ENCODE peak calls at places on chromosomes 6 and 20, in four cellular contexts. I is retinal pigment epithelial cell, N is lower lobe of right lung, P is choroid plexus epithelial cell. F is an unnamed sample.

GRCh38 chr20:57390604-57391438 is at the start of gene RBM38:
- DNase-seq in I (no peak), N (peak), P (peak), F (no peak)

GRCh38 chr20:33443512-33444239 is at the start of gene SNTA1:
- DNase-seq in I (peak), N (peak), P (peak), F (no peak)

GRCh38 chr20:5100684-5101347 is 18.9 kb downstream of the PCNA start:
- DNase-seq in I (no peak), N (peak), P (peak), F (no peak)

GRCh38 chr20:54650201-54650722 is 174.9 kb downstream of the DOK5 start:
- DNase-seq in I (no peak), N (no peak), P (peak), F (no peak)

GRCh38 chr6:46734867-46735719 is at the start of gene PLA2G7:
- DNase-seq in I (no peak), N (peak), P (no peak), F (no peak)

GRCh38 chr6:41958022-41958856 is 16.6 kb upstream of the CCND3 start:
- DNase-seq in I (no peak), N (no peak), P (no peak), F (no peak)

GRCh38 chr6:152723398-152723797 is 25.7 kb downstream of the MYCT1 start:
- DNase-seq in I (no peak), N (no peak), P (peak), F (peak)

GRCh38 chr6:160519603-160520042 is 144.5 kb downstream of the LPA start:
- DNase-seq in I (no peak), N (no peak), P (peak), F (no peak)

GRCh38 chr6:128368213-128369000 is 152.0 kb downstream of the PTPRK start:
- DNase-seq in I (no peak), N (no peak), P (no peak), F (no peak)

DNA sequence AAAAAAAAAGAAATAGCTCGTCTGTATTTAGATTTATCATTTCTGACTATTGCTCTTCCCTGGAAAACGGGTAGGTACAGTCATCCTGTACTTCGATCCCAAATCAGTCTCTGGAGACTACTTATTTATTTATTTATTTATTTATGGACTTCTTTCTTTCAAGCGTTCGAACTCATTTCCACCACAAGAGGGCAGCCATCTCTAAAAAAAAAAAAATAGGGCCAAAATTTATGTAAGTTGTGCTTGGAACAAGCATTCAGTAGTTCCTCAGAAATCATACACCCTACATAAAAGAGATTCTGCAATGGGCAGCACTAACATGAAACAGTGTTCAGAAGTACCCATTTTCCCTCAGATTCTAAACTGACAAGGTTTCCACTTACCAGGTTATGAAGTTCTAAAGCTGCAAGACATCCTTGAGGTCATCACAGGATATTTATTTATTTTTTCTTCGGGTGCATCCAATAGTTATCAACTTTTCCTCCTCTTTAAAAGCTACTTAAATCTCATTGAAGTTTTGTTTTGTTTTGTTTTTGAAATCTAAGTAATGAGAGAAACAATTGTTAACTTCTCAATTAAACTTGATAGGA is 1.9 kb upstream of the BMP2 start:
- DNase-seq in I (no peak), N (no peak), P (peak), F (no peak)
- TF ChIP-seq CTCF in I (peak), N (peak), P (peak), F (peak)

DNA sequence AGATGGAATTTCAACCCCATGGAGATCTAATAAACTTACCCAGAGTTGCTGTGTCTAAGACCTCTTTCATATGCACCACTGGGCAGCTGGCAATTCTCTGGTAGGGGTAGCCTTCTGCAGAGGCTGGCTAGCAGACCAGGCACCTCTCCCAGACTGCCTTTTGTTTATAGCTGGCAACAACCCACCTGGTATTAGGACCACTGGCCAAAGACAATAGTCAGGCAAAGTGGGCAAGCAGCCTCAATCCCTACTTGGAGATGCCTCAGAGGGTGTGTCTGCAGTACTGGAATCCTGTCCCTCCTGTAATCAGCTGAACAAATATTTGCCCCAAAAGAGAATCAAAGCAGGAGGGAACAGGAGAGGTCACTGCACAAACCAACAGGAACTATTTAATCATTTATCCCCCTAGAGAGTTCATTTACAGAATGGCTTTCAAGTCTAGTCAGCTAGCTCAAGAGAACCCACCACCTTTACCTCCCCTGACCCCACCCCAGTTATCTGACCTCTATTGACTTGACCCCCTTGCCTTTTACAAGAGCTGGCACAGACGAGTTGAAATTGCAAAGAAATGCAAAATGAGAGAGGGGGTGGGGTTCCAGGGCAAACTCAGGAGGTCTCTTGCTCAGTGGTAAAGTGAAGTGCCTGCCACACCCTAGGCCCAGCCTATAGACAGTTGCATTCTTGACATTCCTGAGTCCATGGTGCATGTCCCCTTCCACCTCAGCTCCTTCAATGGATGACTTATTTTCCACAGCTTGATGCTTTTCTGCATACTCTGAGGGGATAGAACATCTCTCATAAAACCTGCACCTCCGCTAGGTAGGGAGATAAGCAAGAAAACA is 2.8 kb downstream of the BCL2L1 start:
- DNase-seq in I (no peak), N (no peak), P (peak), F (no peak)
- H3K4me3 ChIP-seq in I (peak), N (peak), P (peak), F (peak)

DNA sequence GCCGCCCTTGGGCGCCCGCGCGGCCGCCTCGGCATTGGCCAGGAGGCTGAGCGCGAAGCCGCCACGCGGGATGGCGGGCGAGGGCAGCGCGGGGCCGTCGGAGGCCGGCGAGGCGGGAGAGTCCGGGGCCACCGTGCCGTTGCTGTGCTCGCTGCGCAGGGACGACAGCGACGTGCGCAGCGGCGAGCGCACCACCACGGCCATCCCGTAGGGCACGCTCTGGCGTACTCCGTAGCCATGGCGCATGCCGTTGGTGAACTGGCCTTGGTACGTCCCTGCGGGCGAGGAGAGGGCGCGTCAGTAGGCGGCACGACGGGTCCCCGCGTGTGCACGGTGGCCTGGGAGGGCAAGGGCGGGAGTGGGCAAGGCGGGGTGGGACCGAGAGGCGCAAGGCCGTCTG is 26.9 kb downstream of the JPH2 start:
- DNase-seq in I (no peak), N (no peak), P (no peak), F (no peak)
- TF ChIP-seq CTCF in I (no peak), N (no peak), P (no peak), F (no peak)

GRCh38 chr20:38603286-38603685 is 1.7 kb downstream of the ARHGAP40 start:
- DNase-seq in I (no peak), N (no peak), P (no peak), F (no peak)
- H3K4me3 ChIP-seq in I (no peak), N (no peak), P (no peak), F (no peak)

DNA sequence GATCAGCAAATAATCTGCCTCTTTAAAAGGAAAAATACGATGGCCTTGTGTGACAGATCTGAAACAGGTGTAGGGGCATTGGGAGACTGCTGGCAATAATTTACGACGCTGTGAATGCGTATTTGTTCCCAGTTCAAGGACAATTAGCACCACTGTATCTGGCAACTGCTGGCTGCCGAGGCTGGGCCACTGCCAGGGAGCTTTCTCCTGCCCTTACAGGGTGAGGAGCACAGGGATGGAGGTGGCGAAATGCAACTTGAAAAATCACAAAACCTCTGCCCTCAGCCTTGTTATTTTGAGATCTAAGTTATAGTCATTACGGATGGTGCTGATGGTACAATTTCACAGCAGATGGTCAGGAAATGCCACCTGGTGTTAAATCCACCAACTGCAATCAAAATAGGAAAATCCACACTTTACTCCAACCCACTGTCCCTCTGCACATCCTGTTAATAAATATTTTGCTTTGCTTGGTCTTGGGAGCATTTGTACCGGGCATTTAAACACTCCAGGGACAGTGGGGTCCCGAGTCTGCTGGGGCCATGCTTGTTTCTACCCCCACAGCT is 6.4 kb downstream of the MYLK4 start:
- DNase-seq in I (no peak), N (no peak), P (peak), F (no peak)
- TF ChIP-seq CTCF in I (peak), N (no peak), P (peak), F (peak)

DNA sequence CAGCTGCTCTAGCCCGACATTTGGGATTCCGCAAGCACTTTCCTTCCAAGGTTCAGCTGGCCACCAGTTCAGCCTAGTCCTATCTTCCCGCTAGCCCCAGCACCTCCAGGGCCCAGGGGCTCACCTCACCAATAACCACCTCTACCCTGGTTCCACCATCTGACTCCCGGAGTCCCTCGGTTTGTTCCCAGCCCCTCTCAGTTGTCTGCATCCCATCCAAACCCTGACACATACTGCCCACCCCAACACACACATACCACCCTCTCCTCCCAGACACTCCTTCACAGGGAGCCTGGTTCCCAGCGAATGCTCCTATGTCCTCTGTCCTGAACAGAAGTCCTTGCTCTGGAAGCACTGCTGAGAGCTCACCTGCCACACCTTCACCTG is 418 bp downstream of the TNXB start:
- DNase-seq in I (no peak), N (no peak), P (no peak), F (no peak)
- H3K4me3 ChIP-seq in I (no peak), N (peak), P (no peak), F (no peak)

GRCh38 chr6:9408718-9409117 is 973.4 kb upstream of the SLC35B3 start:
- DNase-seq in I (no peak), N (no peak), P (no peak), F (no peak)

GRCh38 chr6:9417400-9417799 is 982.1 kb upstream of the SLC35B3 start:
- DNase-seq in I (no peak), N (no peak), P (no peak), F (no peak)

GRCh38 chr6:9409126-9409525 is 973.8 kb upstream of the SLC35B3 start:
- DNase-seq in I (no peak), N (no peak), P (no peak), F (no peak)

GRCh38 chr6:9412951-9413559 is 977.7 kb upstream of the SLC35B3 start:
- DNase-seq in I (no peak), N (no peak), P (peak), F (no peak)
- TF ChIP-seq CTCF in I (peak), N (peak), P (peak), F (peak)

DNA sequence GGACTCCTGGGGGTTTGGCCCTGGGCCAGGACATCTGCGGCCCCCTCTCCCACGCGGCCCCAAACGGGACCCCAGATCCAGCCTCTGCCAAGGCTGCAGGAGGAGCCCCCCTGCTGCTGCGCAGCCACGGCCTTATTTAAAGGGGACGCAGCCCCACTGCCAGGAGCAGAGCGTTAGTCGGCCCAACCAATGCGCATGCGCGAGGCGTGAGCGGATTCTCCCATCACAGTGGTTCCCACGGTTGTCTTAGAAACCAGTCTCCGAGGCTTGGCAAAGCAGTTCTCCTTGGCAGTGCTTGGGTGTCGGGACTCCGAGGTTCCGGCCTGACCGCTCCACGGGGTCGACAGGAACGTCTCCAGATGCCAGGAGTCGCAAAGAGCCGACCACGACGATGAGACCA is 288.3 kb upstream of the ZNF337 start:
- DNase-seq in I (peak), N (peak), P (peak), F (no peak)
- H3K4me3 ChIP-seq in I (peak), N (no peak), P (peak), F (no peak)